ENCODE peak calls at places on chromosome 6, in five cellular contexts. F is HepG2; Q is cardiac fibroblast; S is CD8-positive, alpha-beta T cell; K is mesendoderm. H is an unnamed sample.

GRCh38 chr6:68226460-68226859 is 408.6 kb upstream of the ADGRB3 start:
- DNase-seq in F (no peak), Q (peak), S (no peak), K (peak), H (no peak)

GRCh38 chr6:45655630-45656422 is 278.1 kb upstream of the SUPT3H start:
- DNase-seq in F (no peak), Q (peak), S (no peak), K (peak), H (no peak)

GRCh38 chr6:159074120-159074684 is 29.4 kb upstream of the TAGAP start:
- DNase-seq in F (no peak), Q (peak), S (no peak), K (peak), H (peak)

GRCh38 chr6:71082033-71082620 is 125.3 kb upstream of the B3GAT2 start:
- DNase-seq in F (no peak), Q (peak), S (no peak), K (no peak), H (no peak)

GRCh38 chr6:81859884-81860283 is 107.4 kb upstream of the TENT5A start:
- DNase-seq in F (no peak), Q (peak), S (no peak), K (no peak), H (no peak)

GRCh38 chr6:398065-398464 is 6.5 kb downstream of the IRF4 start:
- DNase-seq in F (no peak), Q (no peak), S (no peak), K (no peak), H (no peak)

GRCh38 chr6:146543940-146544661 is 468 bp downstream of the RAB32 start:
- DNase-seq in F (peak), Q (peak), S (no peak), K (peak), H (peak)

GRCh38 chr6:12602951-12603710 is 113.4 kb upstream of the PHACTR1 start:
- DNase-seq in F (peak), Q (peak), S (no peak), K (peak), H (no peak)

GRCh38 chr6:43274916-43275597 is 23.0 kb upstream of the SLC22A7 start:
- DNase-seq in F (peak), Q (no peak), S (peak), K (no peak), H (no peak)

GRCh38 chr6:29502181-29502580 is 14.4 kb upstream of the MAS1L start:
- DNase-seq in F (no peak), Q (no peak), S (no peak), K (no peak), H (peak)

GRCh38 chr6:162868397-162868796 is 140.6 kb downstream of the PACRG start:
- DNase-seq in F (no peak), Q (no peak), S (no peak), K (no peak), H (peak)

GRCh38 chr6:70547313-70547712 is 19.4 kb upstream of the SDHAF4 start:
- DNase-seq in F (no peak), Q (peak), S (no peak), K (peak), H (no peak)

GRCh38 chr6:132084811-132085509 is 133.8 kb upstream of the CCN2 start:
- DNase-seq in F (no peak), Q (peak), S (no peak), K (peak), H (no peak)

GRCh38 chr6:164216368-164216767 is 801.9 kb downstream of the QKI start:
- DNase-seq in F (no peak), Q (no peak), S (no peak), K (no peak), H (no peak)

GRCh38 chr6:154223296-154223695 is 133.3 kb downstream of the IPCEF1 start:
- DNase-seq in F (no peak), Q (no peak), S (no peak), K (no peak), H (no peak)

GRCh38 chr6:146184701-146185100 is 155.8 kb downstream of the GRM1 start:
- DNase-seq in F (no peak), Q (no peak), S (no peak), K (no peak), H (no peak)

GRCh38 chr6:141552463-141552862 is 580.3 kb upstream of the GJE1 start:
- DNase-seq in F (peak), Q (peak), S (no peak), K (no peak), H (no peak)

GRCh38 chr6:35147101-35147885 is 6.2 kb upstream of the TCP11 start:
- DNase-seq in F (no peak), Q (no peak), S (no peak), K (no peak), H (no peak)

GRCh38 chr6:73339340-73339739 is 14.7 kb downstream of the DPPA5 start:
- DNase-seq in F (no peak), Q (no peak), S (no peak), K (peak), H (peak)

GRCh38 chr6:14092301-14092700 is 25.3 kb upstream of the CD83 start:
- DNase-seq in F (no peak), Q (no peak), S (no peak), K (no peak), H (no peak)

GRCh38 chr6:107323133-107323785 is 136.1 kb downstream of the PDSS2 start:
- DNase-seq in F (no peak), Q (peak), S (no peak), K (no peak), H (no peak)

GRCh38 chr6:89495961-89496535 is 63.1 kb downstream of the ANKRD6 start:
- DNase-seq in F (no peak), Q (no peak), S (no peak), K (peak), H (no peak)

GRCh38 chr6:100258752-100259151 is 206.0 kb downstream of the SIM1 start:
- DNase-seq in F (no peak), Q (no peak), S (no peak), K (no peak), H (no peak)

GRCh38 chr6:100255701-100256100 is 209.0 kb downstream of the SIM1 start:
- DNase-seq in F (no peak), Q (no peak), S (no peak), K (no peak), H (no peak)

GRCh38 chr6:100261486-100261885 is 203.2 kb downstream of the SIM1 start:
- DNase-seq in F (no peak), Q (no peak), S (no peak), K (no peak), H (no peak)

GRCh38 chr6:100260584-100260983 is 204.1 kb downstream of the SIM1 start:
- DNase-seq in F (no peak), Q (peak), S (no peak), K (no peak), H (no peak)

GRCh38 chr6:100257661-100258395 is 206.9 kb downstream of the SIM1 start:
- DNase-seq in F (peak), Q (peak), S (no peak), K (peak), H (no peak)
- H3K4me3 ChIP-seq in F (no peak), Q (no peak), S (no peak), K (no peak), H (no peak)

GRCh38 chr6:22025468-22026159 is 271.2 kb downstream of the PRL start:
- DNase-seq in F (no peak), Q (peak), S (no peak), K (peak), H (peak)
- H3K4me3 ChIP-seq in F (no peak), Q (no peak), S (no peak), K (no peak), H (peak)

GRCh38 chr6:37004044-37004984 is 1.1 kb upstream of the FGD2 start:
- DNase-seq in F (no peak), Q (no peak), S (no peak), K (no peak), H (peak)

GRCh38 chr6:37006793-37007339 is 1.4 kb downstream of the FGD2 start:
- DNase-seq in F (no peak), Q (peak), S (no peak), K (no peak), H (peak)

GRCh38 chr6:37005061-37005810 is at the start of gene FGD2:
- DNase-seq in F (no peak), Q (no peak), S (no peak), K (no peak), H (peak)

GRCh38 chr6:37007340-37008043 is 2.0 kb downstream of the FGD2 start:
- DNase-seq in F (no peak), Q (no peak), S (no peak), K (no peak), H (peak)

GRCh38 chr6:37005827-37006514 is 516 bp downstream of the FGD2 start:
- DNase-seq in F (no peak), Q (no peak), S (no peak), K (no peak), H (peak)
- H3K4me3 ChIP-seq in F (no peak), Q (no peak), S (no peak), K (no peak), H (no peak)

GRCh38 chr6:137850816-137851602 is 16.1 kb upstream of the TNFAIP3 start:
- DNase-seq in F (no peak), Q (no peak), S (no peak), K (no peak), H (no peak)

GRCh38 chr6:137853569-137854213 is 13.4 kb upstream of the TNFAIP3 start:
- DNase-seq in F (no peak), Q (peak), S (no peak), K (no peak), H (no peak)

GRCh38 chr6:137852346-137852745 is 14.7 kb upstream of the TNFAIP3 start:
- DNase-seq in F (no peak), Q (peak), S (no peak), K (no peak), H (no peak)

GRCh38 chr6:137851669-137852068 is 15.4 kb upstream of the TNFAIP3 start:
- DNase-seq in F (no peak), Q (no peak), S (no peak), K (no peak), H (no peak)

DNA sequence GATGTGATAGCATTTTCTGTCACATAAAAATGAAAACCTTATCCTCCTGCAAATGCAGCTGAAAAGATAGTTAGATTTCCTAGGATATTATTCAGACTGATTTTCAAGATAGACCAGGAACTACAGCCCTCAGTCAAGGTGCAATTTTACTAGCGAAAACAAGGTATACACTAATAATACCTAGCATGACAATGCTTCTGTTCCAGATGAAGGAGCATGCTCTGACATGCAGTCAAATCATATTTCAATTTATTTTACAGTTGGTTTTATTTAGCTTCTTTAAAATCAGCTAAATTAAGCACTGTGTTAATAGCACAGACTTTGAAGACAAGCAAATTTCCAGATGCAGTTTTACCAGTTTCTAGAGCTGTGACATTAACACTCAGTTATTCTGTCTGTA is 14.2 kb upstream of the TNFAIP3 start:
- DNase-seq in F (no peak), Q (no peak), S (no peak), K (no peak), H (no peak)
- H3K4me3 ChIP-seq in F (no peak), Q (no peak), S (no peak), K (no peak), H (no peak)

H was measured in endodermal cell.